ENCODE peak calls at places on chromosomes 12 and 14, in seven cellular contexts. F, X, O, S, U, Z and M are unnamed samples. For H3K9me3, the result is how much of the 10 kb centered on the place peaks cover.

GRCh38 chr12:59452259-59452658 is 143.6 kb upstream of the SLC16A7 start:
- DNase-seq in F (no peak), X (no peak), O (peak), S (no peak), U (no peak), Z (no peak), M (no peak)

GRCh38 chr12:106226884-106227640 is 20.8 kb downstream of the CKAP4 start:
- DNase-seq in F (no peak), X (peak), O (no peak), S (peak), U (no peak), Z (peak), M (no peak)

GRCh38 chr12:116336542-116337065 is 59.1 kb upstream of the MED13L start:
- DNase-seq in F (no peak), X (no peak), O (no peak), S (no peak), U (no peak), Z (no peak), M (no peak)

GRCh38 chr14:65834812-65835211 is 422.3 kb downstream of the FUT8 start:
- DNase-seq in F (no peak), X (no peak), O (no peak), S (no peak), U (no peak), Z (peak), M (no peak)

GRCh38 chr12:46364777-46365580 is 7.6 kb downstream of the SLC38A2 start:
- DNase-seq in F (peak), X (no peak), O (no peak), S (peak), U (no peak), Z (no peak), M (no peak)

GRCh38 chr12:15720299-15720698 is 68.9 kb downstream of the EPS8 start:
- DNase-seq in F (no peak), X (no peak), O (no peak), S (no peak), U (no peak), Z (no peak), M (no peak)

GRCh38 chr14:52821805-52822250 is 30.4 kb upstream of the GNPNAT1 start:
- DNase-seq in F (no peak), X (no peak), O (no peak), S (no peak), U (no peak), Z (no peak), M (no peak)

GRCh38 chr14:32512813-32513212 is 183.7 kb downstream of the AKAP6 start:
- DNase-seq in F (no peak), X (no peak), O (no peak), S (no peak), U (no peak), Z (no peak), M (no peak)

GRCh38 chr14:105073720-105074600 is 8.7 kb upstream of the GPR132 start:
- DNase-seq in F (no peak), X (no peak), O (no peak), S (no peak), U (no peak), Z (no peak), M (no peak)

GRCh38 chr14:68510201-68510600 is 282.7 kb downstream of the ZFP36L1 start:
- DNase-seq in F (peak), X (peak), O (no peak), S (no peak), U (peak), Z (no peak), M (no peak)

GRCh38 chr12:100114574-100114973 is 28.1 kb downstream of the BLTP3B start:
- DNase-seq in F (no peak), X (no peak), O (no peak), S (no peak), U (no peak), Z (no peak), M (no peak)

GRCh38 chr12:10409387-10409786 is at the start of gene KLRC4:
- DNase-seq in F (no peak), X (peak), O (no peak), S (no peak), U (no peak), Z (no peak), M (no peak)

GRCh38 chr12:12349711-12350665 is at the start of gene MANSC1:
- DNase-seq in F (peak), X (peak), O (no peak), S (peak), U (peak), Z (peak), M (peak)

GRCh38 chr14:54713364-54713763 is 146.4 kb downstream of the SAMD4A start:
- DNase-seq in F (no peak), X (no peak), O (no peak), S (no peak), U (no peak), Z (no peak), M (no peak)

GRCh38 chr12:109154485-109155438 is 38.4 kb downstream of the ACACB start:
- DNase-seq in F (peak), X (peak), O (peak), S (peak), U (peak), Z (peak), M (peak)

GRCh38 chr12:48818831-48819590 is 715 bp downstream of the CACNB3 start:
- DNase-seq in F (peak), X (peak), O (no peak), S (peak), U (no peak), Z (peak), M (no peak)

GRCh38 chr12:9702239-9702638 is 30.7 kb downstream of the CLECL1 start:
- DNase-seq in F (no peak), X (no peak), O (no peak), S (no peak), U (no peak), Z (no peak), M (no peak)

GRCh38 chr14:105143451-105144230 is 24.9 kb downstream of the JAG2 start:
- DNase-seq in F (no peak), X (no peak), O (no peak), S (no peak), U (peak), Z (no peak), M (no peak)

GRCh38 chr12:118418385-118419057 is 42.2 kb downstream of the SUDS3 start:
- DNase-seq in F (no peak), X (no peak), O (no peak), S (no peak), U (no peak), Z (no peak), M (no peak)

GRCh38 chr12:26058308-26058707 is 66.5 kb downstream of the BHLHE41 start:
- DNase-seq in F (no peak), X (no peak), O (no peak), S (no peak), U (no peak), Z (no peak), M (no peak)

GRCh38 chr12:754871-755562 is 2.6 kb downstream of the WNK1 start:
- DNase-seq in F (no peak), X (peak), O (peak), S (no peak), U (no peak), Z (peak), M (no peak)

DNA sequence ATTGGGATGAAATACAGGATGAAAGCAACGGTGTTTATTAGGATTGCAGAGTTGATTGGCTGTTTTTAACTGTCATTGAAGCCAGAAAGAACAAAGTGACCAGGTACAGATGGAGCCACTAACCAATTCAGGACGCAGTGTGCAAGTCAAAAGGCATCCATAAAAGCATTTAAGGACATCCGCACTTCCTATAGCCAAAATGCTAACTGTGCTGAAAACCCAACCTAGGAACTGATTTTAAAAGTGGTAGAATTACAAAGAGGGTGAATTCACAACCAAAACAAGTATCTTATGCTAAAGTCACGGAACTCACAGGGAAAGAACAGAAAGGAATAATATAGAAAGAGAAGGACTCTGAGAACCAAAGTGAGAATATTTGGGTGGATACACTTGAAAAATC is 63.1 kb upstream of the FOXG1 start:
- DNase-seq in F (no peak), X (no peak), O (no peak), S (no peak), U (no peak), Z (no peak), M (no peak)
- H3K9me3 ChIP-seq in F (under half), X (under half), O (under half), S (under half), U (under half), Z (under half), M (under half)

GRCh38 chr12:93873561-93873960 is 196.4 kb downstream of the CRADD start:
- DNase-seq in F (no peak), X (no peak), O (no peak), S (no peak), U (no peak), Z (no peak), M (no peak)
- H3K9me3 ChIP-seq in F (under half), X (under half), O (under half), S (under half), U (under half), Z (under half), M (under half)

DNA sequence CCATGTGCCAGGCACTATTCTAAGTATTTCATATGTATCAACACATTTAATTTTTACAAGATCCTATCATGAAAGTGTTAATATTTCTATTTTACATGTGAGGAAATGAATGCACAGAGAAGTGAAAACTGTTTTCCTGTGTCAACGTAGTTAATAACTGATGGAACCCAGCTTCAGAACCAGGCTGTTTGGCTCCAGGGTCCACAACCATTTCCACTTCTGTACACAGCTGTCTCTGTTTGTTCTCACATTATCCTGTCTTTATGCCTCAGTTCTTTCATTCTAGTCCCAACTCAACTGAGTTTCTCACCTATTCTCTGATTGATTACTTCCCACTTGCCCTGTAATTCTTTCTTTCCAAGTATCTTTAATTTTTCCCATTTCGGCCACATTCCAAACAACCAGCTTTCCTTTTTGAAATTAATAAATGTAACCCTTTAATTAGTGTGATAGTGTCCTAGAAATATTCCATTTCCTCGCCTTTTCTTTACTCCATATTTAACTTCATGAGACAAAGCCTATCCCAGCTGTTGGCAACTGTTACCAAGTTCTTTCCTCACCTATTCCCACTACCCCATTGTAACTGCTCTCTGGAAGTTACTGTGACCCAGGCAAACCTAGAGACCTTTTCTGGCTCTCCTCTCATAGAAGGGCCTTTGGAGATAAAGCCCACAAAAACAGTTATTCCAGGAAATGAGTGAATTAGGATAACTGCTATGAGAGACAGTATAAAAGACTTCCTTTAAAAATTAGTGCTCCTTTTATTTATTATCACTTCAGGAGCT is 218.7 kb downstream of the RASSF9 start:
- DNase-seq in F (no peak), X (no peak), O (no peak), S (no peak), U (no peak), Z (no peak), M (no peak)
- H3K9me3 ChIP-seq in F (under half), X (under half), O (under half), S (under half), U (under half), Z (under half), M (under half)

GRCh38 chr12:130447655-130447965 is 109.9 kb downstream of the PIWIL1 start:
- DNase-seq in F (no peak), X (no peak), O (no peak), S (no peak), U (peak), Z (no peak), M (no peak)

GRCh38 chr12:130448044-130448821 is 110.5 kb downstream of the PIWIL1 start:
- DNase-seq in F (no peak), X (no peak), O (no peak), S (no peak), U (peak), Z (no peak), M (no peak)

GRCh38 chr12:130451001-130451930 is 113.6 kb downstream of the PIWIL1 start:
- DNase-seq in F (no peak), X (no peak), O (no peak), S (no peak), U (peak), Z (no peak), M (no peak)

GRCh38 chr12:130446846-130447654 is 109.4 kb downstream of the PIWIL1 start:
- DNase-seq in F (no peak), X (no peak), O (no peak), S (no peak), U (peak), Z (no peak), M (no peak)

GRCh38 chr12:130449291-130449690 is 111.6 kb downstream of the PIWIL1 start:
- DNase-seq in F (no peak), X (no peak), O (no peak), S (no peak), U (peak), Z (no peak), M (no peak)
- H3K9me3 ChIP-seq in F (under half), X (under half), O (half or more), S (under half), U (under half), Z (under half), M (under half)

DNA sequence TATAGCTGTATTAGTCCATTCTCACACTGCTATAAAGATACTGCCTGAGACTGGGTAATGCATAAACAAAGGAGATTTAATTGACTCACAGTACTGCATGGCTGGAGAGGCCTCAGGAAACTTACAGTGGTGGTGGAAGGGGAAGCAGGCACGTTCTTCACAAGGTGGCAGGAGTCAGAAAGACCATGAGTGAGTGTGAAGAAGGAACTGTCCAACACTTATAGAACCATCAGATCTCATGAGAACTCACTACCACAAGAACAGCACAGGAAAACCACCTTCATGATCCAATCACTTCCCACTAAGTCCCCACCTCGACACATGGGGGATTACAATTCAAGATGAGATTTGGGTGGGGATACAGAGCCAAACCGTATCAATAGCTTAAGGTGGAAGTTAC is 42.3 kb downstream of the ARMH4 start:
- DNase-seq in F (no peak), X (no peak), O (no peak), S (no peak), U (no peak), Z (no peak), M (no peak)
- H3K9me3 ChIP-seq in F (under half), X (under half), O (under half), S (under half), U (under half), Z (under half), M (under half)

GRCh38 chr12:122480753-122481152 is 20.0 kb downstream of the ZCCHC8 start:
- DNase-seq in F (no peak), X (no peak), O (no peak), S (no peak), U (no peak), Z (no peak), M (no peak)

GRCh38 chr12:122489038-122489437 is 11.7 kb downstream of the ZCCHC8 start:
- DNase-seq in F (no peak), X (no peak), O (no peak), S (no peak), U (no peak), Z (no peak), M (no peak)

GRCh38 chr12:122481861-122482260 is 18.9 kb downstream of the ZCCHC8 start:
- DNase-seq in F (no peak), X (no peak), O (no peak), S (no peak), U (no peak), Z (no peak), M (no peak)

GRCh38 chr12:122486805-122487426 is 13.8 kb downstream of the ZCCHC8 start:
- DNase-seq in F (no peak), X (no peak), O (no peak), S (no peak), U (no peak), Z (no peak), M (no peak)

GRCh38 chr12:122483969-122484368 is 16.8 kb downstream of the ZCCHC8 start:
- DNase-seq in F (no peak), X (no peak), O (no peak), S (no peak), U (no peak), Z (no peak), M (no peak)
- H3K9me3 ChIP-seq in F (under half), X (under half), O (under half), S (under half), U (under half), Z (under half), M (under half)